ENCODE peak calls at places on chromosomes 6 and 20, in four cellular contexts. One of them, this sample, is unnamed.

GRCh38 chr20:15916623-15917022 is 656.6 kb downstream of the KIF16B start:
- DNase-seq in NCI-H2171: no peak
- DNase-seq in NCI-H2081 treated with DMSO at 0.1 percent for 48 hours: no peak
- DNase-seq in RKO: no peak
- DNase-seq in this sample: no peak

GRCh38 chr20:24018796-24019195 is 30.2 kb upstream of the GGTLC1 start:
- DNase-seq in RKO: no peak
- DNase-seq in NCI-H2081 treated with DMSO at 0.1 percent for 48 hours: no peak
- DNase-seq in NCI-H2171: no peak
- DNase-seq in this sample: no peak

GRCh38 chr6:131765081-131765852 is 42.6 kb upstream of the ENPP1 start:
- DNase-seq in RKO: no peak
- DNase-seq in NCI-H2081 treated with DMSO at 0.1 percent for 48 hours: no peak
- DNase-seq in NCI-H2171: no peak
- DNase-seq in this sample: no peak

GRCh38 chr6:69973138-69973537 is 106.8 kb downstream of the COL19A1 start:
- DNase-seq in NCI-H2171: no peak
- DNase-seq in RKO: no peak
- DNase-seq in NCI-H2081 treated with DMSO at 0.1 percent for 48 hours: no peak
- DNase-seq in this sample: no peak

GRCh38 chr6:6584310-6585002 is 4.1 kb upstream of the LY86 start:
- DNase-seq in NCI-H2171: no peak
- DNase-seq in RKO: no peak
- DNase-seq in NCI-H2081 treated with DMSO at 0.1 percent for 48 hours: no peak
- DNase-seq in this sample: no peak

GRCh38 chr6:144405173-144405572 is 120.0 kb downstream of the UTRN start:
- DNase-seq in NCI-H2171: no peak
- DNase-seq in NCI-H2081 treated with DMSO at 0.1 percent for 48 hours: no peak
- DNase-seq in RKO: no peak
- DNase-seq in this sample: no peak

GRCh38 chr6:71190809-71191208 is 97.8 kb upstream of the OGFRL1 start:
- DNase-seq in RKO: peak; percentile 33
- DNase-seq in NCI-H2171: peak; percentile 8
- DNase-seq in NCI-H2081 treated with DMSO at 0.1 percent for 48 hours: no peak
- DNase-seq in this sample: no peak

GRCh38 chr6:11278207-11278559 is 45.7 kb upstream of the NEDD9 start:
- DNase-seq in NCI-H2081 treated with DMSO at 0.1 percent for 48 hours: no peak
- DNase-seq in NCI-H2171: no peak
- DNase-seq in RKO: no peak
- DNase-seq in this sample: no peak

GRCh38 chr6:166760288-166760687 is 133.2 kb upstream of the RPS6KA2 start:
- DNase-seq in NCI-H2171: no peak
- DNase-seq in NCI-H2081 treated with DMSO at 0.1 percent for 48 hours: no peak
- DNase-seq in RKO: no peak
- DNase-seq in this sample: no peak

GRCh38 chr6:141734441-141734840 is 398.3 kb upstream of the GJE1 start:
- DNase-seq in NCI-H2171: no peak
- DNase-seq in RKO: no peak
- DNase-seq in NCI-H2081 treated with DMSO at 0.1 percent for 48 hours: no peak
- DNase-seq in this sample: no peak

This sample was measured in NCI-H524 treated with DMSO at 0.1 percent for 48 hours.